ENCODE peak calls at places on chromosome 12, in five cellular contexts. R, U, D, O and X are unnamed samples.

GRCh38 chr12:51828951-51829581 is 19.5 kb downstream of the FIGNL2 start:
- DNase-seq in R (no peak), U (no peak), D (no peak), O (no peak), X (no peak)

GRCh38 chr12:64946132-64946829 is 121.8 kb downstream of the TBC1D30 start:
- DNase-seq in R (peak; percentile 31), U (no peak), D (peak; percentile 20), O (no peak), X (peak; percentile 71)

GRCh38 chr12:69881771-69882170 is 56.7 kb downstream of the MYRFL start:
- DNase-seq in R (no peak), U (no peak), D (no peak), O (no peak), X (no peak)

GRCh38 chr12:127064207-127064606 is 1202.8 kb upstream of the TMEM132C start:
- DNase-seq in R (no peak), U (no peak), D (no peak), O (no peak), X (no peak)

GRCh38 chr12:24349051-24349780 is 399.7 kb upstream of the SOX5 start:
- DNase-seq in R (no peak), U (no peak), D (no peak), O (no peak), X (no peak)

GRCh38 chr12:119669744-119670472 is 2.0 kb downstream of the PRKAB1 start:
- DNase-seq in R (peak; percentile 84), U (peak; percentile 70), D (no peak), O (peak; percentile 83), X (no peak)

GRCh38 chr12:27623645-27624044 is 72.6 kb upstream of the REP15 start:
- DNase-seq in R (no peak), U (no peak), D (no peak), O (no peak), X (no peak)

GRCh38 chr12:57564178-57564740 is 14.4 kb downstream of the KIF5A start:
- DNase-seq in R (no peak), U (no peak), D (no peak), O (no peak), X (no peak)

GRCh38 chr12:10716704-10717315 is 6.3 kb downstream of the YBX3 start:
- DNase-seq in R (peak; percentile 73), U (peak; percentile 70), D (peak; percentile 65), O (no peak), X (peak; percentile 90)

GRCh38 chr12:65902504-65902903 is 78.2 kb downstream of the HMGA2 start:
- DNase-seq in R (no peak), U (no peak), D (no peak), O (no peak), X (no peak)

GRCh38 chr12:42961395-42961794 is 371.8 kb upstream of the PRICKLE1 start:
- DNase-seq in R (no peak), U (no peak), D (no peak), O (peak; percentile 35), X (no peak)

GRCh38 chr12:86550222-86551145 is 294.3 kb upstream of the MGAT4C start:
- DNase-seq in R (no peak), U (no peak), D (no peak), O (no peak), X (no peak)

GRCh38 chr12:86551146-86551571 is 295.0 kb upstream of the MGAT4C start:
- DNase-seq in R (no peak), U (no peak), D (no peak), O (no peak), X (no peak)
- TF ChIP-seq CTCF in R (no peak), U (no peak), D (no peak), O (no peak), X (no peak)

GRCh38 chr12:46372131-46372851 is at the start of gene SLC38A2:
- DNase-seq in R (peak; percentile 99), U (peak; percentile 99), D (peak; percentile 98), O (peak; percentile 84), X (peak; percentile 99)

GRCh38 chr12:46371718-46372130 is 849 bp downstream of the SLC38A2 start:
- DNase-seq in R (peak; percentile 72), U (peak; percentile 71), D (peak; percentile 48), O (no peak), X (peak; percentile 89)

GRCh38 chr12:46369474-46370379 is 2.8 kb downstream of the SLC38A2 start:
- DNase-seq in R (no peak), U (no peak), D (no peak), O (no peak), X (no peak)

GRCh38 chr12:46370380-46370734 is 2.2 kb downstream of the SLC38A2 start:
- DNase-seq in R (no peak), U (no peak), D (no peak), O (no peak), X (no peak)

GRCh38 chr12:46370792-46371717 is 1.5 kb downstream of the SLC38A2 start:
- DNase-seq in R (peak; percentile 94), U (peak; percentile 93), D (peak; percentile 87), O (peak; percentile 75), X (peak; percentile 95)
- TF ChIP-seq EP300 in R (no peak), U (peak; percentile 45), D (peak; percentile 91), O (no peak), X (no peak)

DNA sequence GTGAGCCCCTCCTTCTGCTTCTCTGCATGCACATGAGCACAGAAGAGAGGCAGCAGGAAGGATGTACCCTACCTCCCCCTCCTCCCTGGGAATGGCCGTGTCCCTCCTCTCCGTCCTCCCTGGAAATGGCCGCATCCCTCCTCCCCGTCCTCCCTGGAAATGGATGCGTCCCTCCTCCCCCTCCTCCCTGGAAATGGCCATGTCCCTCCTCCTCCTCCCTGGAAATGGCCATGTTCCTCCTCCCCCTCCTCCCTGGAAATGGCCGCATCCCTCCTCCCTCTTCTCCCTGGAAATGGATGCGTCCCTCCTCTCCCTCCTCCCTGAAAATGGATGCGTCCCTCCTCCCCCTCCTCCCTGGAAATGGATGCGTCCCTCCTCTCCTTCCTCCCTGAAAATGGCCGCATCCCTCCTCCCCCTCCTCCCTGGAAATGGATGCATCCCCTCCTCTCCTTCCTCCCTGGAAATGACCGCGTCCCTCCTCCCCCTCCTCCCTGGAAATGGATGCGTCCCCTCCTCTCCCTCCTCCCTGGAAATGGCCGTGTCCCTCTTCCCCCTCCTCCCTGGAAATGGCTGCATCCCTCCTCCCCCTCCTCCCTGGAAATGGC is 428.6 kb downstream of the AACS start:
- DNase-seq in R (no peak), U (no peak), D (no peak), O (no peak), X (no peak)
- TF ChIP-seq CTCF in R (no peak), U (no peak), D (no peak), O (no peak), X (no peak)

DNA sequence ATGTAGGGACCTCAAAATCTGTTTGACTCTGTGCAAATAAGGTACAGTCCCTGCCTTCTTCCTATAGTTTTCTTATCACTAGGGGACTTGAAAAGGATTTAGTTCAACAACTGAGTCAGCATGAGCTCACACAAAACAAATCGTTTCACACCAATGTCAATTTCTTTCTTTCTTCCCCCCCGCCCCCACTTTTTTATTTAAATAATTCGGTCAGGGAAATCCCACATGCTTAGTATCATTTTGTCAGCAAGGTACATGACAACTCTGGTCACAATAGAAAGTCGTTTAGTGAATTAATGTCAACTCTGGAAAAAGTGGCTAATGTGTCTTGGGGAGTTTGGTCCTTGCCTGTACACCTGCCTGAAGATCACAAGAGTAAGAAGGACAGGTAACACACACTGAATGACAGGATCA is 232.2 kb upstream of the PLEKHG7 start:
- DNase-seq in R (no peak), U (no peak), D (no peak), O (no peak), X (no peak)
- TF ChIP-seq EP300 in R (no peak), U (no peak), D (no peak), O (no peak), X (no peak)

GRCh38 chr12:49283541-49284429 is 11.2 kb upstream of the PRPH start:
- DNase-seq in R (no peak), U (no peak), D (no peak), O (no peak), X (no peak)

GRCh38 chr12:49288412-49288853 is 6.5 kb upstream of the PRPH start:
- DNase-seq in R (peak; percentile 58), U (peak; percentile 58), D (peak; percentile 47), O (peak; percentile 34), X (peak; percentile 68)

GRCh38 chr12:49284672-49285071 is 10.3 kb upstream of the PRPH start:
- DNase-seq in R (no peak), U (no peak), D (no peak), O (no peak), X (no peak)

GRCh38 chr12:49288922-49289555 is 5.9 kb upstream of the PRPH start:
- DNase-seq in R (no peak), U (no peak), D (no peak), O (no peak), X (peak; percentile 50)

DNA sequence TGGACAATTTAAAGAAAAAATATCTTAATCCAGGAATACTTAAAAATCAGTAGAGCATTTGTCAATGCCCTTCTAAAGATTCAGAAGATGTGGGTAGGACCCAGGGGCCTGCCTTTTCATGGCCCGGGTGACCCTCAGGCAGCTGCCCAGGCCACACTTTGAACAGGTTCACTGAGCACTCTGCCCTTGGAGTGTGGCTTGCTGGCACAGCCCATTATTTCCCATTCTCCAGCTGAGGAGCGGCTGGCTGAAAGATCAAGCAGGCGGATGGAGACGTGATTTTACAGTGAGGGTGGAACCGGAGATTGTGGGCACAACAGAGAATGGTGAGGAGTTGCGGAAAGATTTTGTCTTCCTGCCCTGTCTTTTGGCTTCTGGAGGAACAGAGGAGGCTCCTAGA is 7.1 kb upstream of the PRPH start:
- DNase-seq in R (no peak), U (no peak), D (no peak), O (no peak), X (peak; percentile 53)
- TF ChIP-seq CTCF in R (no peak), U (no peak), D (no peak), O (no peak), X (no peak)

GRCh38 chr12:71948390-71948789 is 9.7 kb downstream of the TPH2 start:
- DNase-seq in R (no peak), U (no peak), D (no peak), O (no peak), X (no peak)

GRCh38 chr12:71945883-71946282 is 7.2 kb downstream of the TPH2 start:
- DNase-seq in R (no peak), U (no peak), D (no peak), O (no peak), X (no peak)

GRCh38 chr12:71950404-71950803 is 11.8 kb downstream of the TPH2 start:
- DNase-seq in R (no peak), U (no peak), D (no peak), O (no peak), X (no peak)

GRCh38 chr12:71945121-71945520 is 6.5 kb downstream of the TPH2 start:
- DNase-seq in R (no peak), U (no peak), D (no peak), O (no peak), X (no peak)

DNA sequence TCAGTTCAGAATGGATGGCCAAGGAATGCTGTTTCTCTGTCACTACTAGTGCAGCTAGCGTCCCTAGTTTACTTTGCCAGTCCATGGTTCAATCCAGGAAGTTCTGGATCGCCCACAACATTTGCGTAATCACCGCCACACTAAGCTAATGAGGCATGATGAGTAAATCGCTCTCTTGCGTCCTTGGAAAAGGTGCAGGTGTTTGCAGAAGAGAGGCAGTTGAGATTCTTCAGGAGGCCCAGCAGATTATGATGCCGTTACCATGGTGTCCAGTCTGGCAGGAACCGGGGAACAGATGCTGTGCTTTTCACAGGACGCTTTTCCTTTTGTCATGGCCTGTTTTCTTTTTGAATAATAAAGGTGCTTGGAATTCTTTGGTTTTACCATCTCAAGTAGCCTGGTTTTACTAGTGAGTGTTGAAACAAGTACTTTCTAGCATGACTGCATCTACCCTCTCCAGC is 9.0 kb downstream of the TPH2 start:
- DNase-seq in R (no peak), U (no peak), D (no peak), O (peak; percentile 85), X (no peak)
- TF ChIP-seq EP300 in R (no peak), U (no peak), D (no peak), O (peak; percentile 40), X (no peak)